ENCODE peak calls at places on chromosomes 3 and 15, in four cellular contexts. N is mammary epithelial cell, G is neural progenitor cell, D is trophoblast cell. K is an unnamed sample.

GRCh38 chr3:158802399-158803023 is 657 bp downstream of the MFSD1 start:
- DNase-seq in G (no peak), D (no peak), N (no peak), K (no peak)

GRCh38 chr3:71005797-71006321 is 577.7 kb downstream of the FOXP1 start:
- DNase-seq in G (no peak), N (no peak), D (no peak), K (no peak)

GRCh38 chr3:171086914-171087313 is 60.4 kb upstream of the SLC2A2 start:
- DNase-seq in D (no peak), G (no peak), N (no peak), K (no peak)

GRCh38 chr3:140056047-140056446 is 121.1 kb downstream of the CLSTN2 start:
- DNase-seq in G (no peak), N (no peak), D (no peak), K (no peak)

GRCh38 chr3:179510496-179510895 is 52.2 kb upstream of the ACTL6A start:
- DNase-seq in N (peak), G (no peak), D (no peak), K (no peak)

GRCh38 chr3:58059349-58060321 is 51.4 kb downstream of the FLNB start:
- DNase-seq in G (no peak), D (peak), N (no peak), K (no peak)

GRCh38 chr15:52013151-52013791 is 5.7 kb upstream of the MAPK6 start:
- DNase-seq in G (no peak), D (no peak), N (peak), K (no peak)

GRCh38 chr15:51775967-51776816 is 24.8 kb downstream of the TMOD2 start:
- DNase-seq in D (peak), N (peak), G (peak), K (peak)

GRCh38 chr3:113249111-113249510 is 37.8 kb downstream of the BOC start:
- DNase-seq in D (no peak), G (no peak), N (peak), K (no peak)

GRCh38 chr3:123941150-123941941 is 19.7 kb downstream of the CCDC14 start:
- DNase-seq in D (no peak), G (no peak), N (no peak), K (no peak)

GRCh38 chr15:82585072-82585471 is 44.8 kb upstream of the RPS17 start:
- DNase-seq in N (peak), D (no peak), G (no peak), K (no peak)

GRCh38 chr3:139715736-139716135 is 38.0 kb upstream of the NMNAT3 start:
- DNase-seq in N (peak), D (no peak), G (no peak), K (no peak)

GRCh38 chr3:194285024-194285858 is 65.9 kb downstream of the CPN2 start:
- DNase-seq in G (no peak), N (peak), D (no peak), K (no peak)

GRCh38 chr3:130820976-130821375 is 72.9 kb upstream of the ATP2C1 start:
- DNase-seq in N (peak), D (peak), G (no peak), K (no peak)

GRCh38 chr3:8984081-8984480 is 20.8 kb upstream of the RAD18 start:
- DNase-seq in D (no peak), N (no peak), G (no peak), K (no peak)

DNA sequence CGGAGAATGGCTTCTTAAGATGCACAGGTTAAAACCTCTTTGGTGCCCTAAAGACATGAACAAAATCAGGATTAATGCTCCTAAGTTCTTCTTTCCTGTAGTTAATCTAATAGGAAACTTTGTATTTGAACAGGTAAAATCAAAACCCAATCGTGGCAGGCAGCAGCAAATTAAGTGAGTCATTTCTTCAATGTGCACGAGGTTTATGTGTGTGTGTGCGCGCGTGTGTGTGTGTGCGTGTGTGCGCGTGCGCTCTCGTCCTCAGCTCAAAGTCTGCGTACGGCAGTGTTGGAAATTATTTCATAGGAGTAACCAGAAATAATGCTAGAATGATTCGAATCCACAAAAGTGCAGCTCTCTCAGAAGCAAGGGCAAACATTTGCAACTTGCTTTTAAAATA is 905 bp downstream of the FAM81A start:
- DNase-seq in D (no peak), N (no peak), G (peak), K (no peak)
- H3K4me3 ChIP-seq in D (no peak), N (no peak), G (no peak), K (no peak)

DNA sequence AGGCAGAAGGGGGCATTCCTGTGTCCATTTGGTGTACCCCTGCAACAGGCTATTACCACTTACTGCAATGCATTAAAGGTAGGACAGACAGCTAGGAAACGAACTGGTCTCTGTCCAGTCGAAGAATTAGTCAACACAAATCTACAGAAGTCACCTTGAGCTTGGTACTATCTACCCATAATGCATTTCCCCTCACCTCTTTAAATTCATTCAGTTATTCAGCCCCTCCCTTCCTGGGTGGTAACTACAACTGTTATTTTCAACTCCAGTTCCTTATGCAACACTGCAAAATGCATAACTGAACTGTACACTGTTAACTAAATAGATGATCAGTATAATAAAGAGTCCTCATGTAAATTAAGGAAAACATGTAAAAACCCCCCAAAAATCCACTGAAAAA is 77.6 kb downstream of the MAGI1 start:
- DNase-seq in G (no peak), N (no peak), D (no peak), K (no peak)
- H2AFZ ChIP-seq in G (no peak), N (no peak), D (no peak), K (no peak)

GRCh38 chr3:187024561-187025226 is 94.4 kb downstream of the ST6GAL1 start:
- DNase-seq in N (no peak), D (no peak), G (no peak), K (no peak)

GRCh38 chr3:187026321-187026678 is 96.0 kb downstream of the ST6GAL1 start:
- DNase-seq in D (no peak), N (no peak), G (no peak), K (no peak)

GRCh38 chr3:187027531-187027936 is 97.2 kb downstream of the ST6GAL1 start:
- DNase-seq in G (no peak), D (no peak), N (no peak), K (no peak)

GRCh38 chr3:187025656-187026320 is 95.5 kb downstream of the ST6GAL1 start:
- DNase-seq in D (no peak), G (no peak), N (no peak), K (no peak)

DNA sequence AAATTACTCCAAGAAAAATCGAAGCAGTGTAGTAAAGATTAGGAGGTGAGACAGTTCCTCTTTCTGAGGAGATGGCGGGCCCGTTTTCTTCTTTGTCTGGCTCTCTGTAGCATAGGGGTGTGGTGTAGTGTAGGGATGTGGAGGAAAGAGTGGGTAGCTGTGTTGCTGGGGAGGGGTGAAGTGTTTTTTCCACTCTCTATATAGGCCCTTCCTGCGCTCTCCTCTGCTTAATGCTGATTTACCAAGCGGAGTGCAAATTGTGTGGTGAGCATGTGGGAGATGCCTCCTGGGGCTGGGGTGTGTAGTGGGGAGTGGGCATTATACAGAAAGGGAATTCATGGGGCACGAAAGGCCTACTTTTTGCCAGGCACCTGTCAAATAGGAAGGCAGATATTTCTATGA is 94.9 kb downstream of the ST6GAL1 start:
- DNase-seq in G (no peak), D (no peak), N (no peak), K (no peak)
- H3K4me3 ChIP-seq in G (no peak), D (no peak), N (no peak), K (no peak)

GRCh38 chr3:129657261-129658046 is 51.0 kb upstream of the PLXND1 start:
- DNase-seq in N (peak), G (no peak), D (no peak), K (no peak)
- H2AFZ ChIP-seq in N (no peak), G (no peak), D (no peak), K (no peak)

DNA sequence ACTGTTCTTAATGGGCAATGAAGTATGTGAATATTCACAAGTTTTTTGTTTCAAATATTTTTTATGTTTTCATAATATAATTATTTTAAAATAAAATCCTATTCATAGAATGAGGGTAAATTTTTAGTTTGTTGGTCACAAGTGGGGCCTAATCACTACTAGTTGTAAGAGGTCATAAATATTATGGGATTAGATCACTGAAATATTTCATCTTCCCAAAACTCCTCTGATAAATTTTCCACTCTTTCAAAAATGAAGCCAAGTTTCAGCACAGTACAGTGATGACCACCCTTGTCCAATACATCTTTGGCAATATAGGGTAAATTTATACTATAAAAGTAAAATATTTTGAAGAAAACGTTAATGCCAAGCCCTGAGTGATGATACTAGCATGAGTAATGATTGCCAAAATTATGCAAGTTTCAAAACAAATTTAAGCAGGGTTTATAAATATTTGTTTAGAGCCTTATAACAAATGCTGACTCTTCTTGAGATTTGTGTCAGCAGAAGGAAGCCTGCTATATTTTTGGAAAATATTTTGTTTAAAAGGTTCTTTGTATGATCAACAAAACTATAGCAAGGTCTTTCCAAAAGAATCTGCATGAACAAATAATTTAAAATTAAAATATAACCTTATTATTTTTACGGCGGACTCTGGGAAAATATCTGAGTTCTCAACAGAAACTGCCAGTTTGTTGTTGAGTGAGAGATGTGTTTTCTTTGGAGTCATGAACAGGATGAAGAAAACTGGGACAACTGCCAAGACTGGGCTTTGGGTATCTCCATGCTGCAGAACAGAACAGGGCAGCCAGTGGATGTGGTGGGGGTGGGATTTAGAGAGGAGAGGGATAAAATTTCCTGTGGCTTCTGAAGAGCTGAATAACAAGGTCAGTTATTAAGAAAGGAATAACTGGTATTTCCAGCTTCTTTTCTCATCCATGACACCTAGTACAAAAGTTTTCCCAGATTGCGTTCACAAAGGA is 17.9 kb upstream of the TM4SF1 start:
- DNase-seq in G (no peak), D (no peak), N (no peak), K (no peak)
- H3K4me3 ChIP-seq in G (no peak), D (no peak), N (no peak), K (no peak)

DNA sequence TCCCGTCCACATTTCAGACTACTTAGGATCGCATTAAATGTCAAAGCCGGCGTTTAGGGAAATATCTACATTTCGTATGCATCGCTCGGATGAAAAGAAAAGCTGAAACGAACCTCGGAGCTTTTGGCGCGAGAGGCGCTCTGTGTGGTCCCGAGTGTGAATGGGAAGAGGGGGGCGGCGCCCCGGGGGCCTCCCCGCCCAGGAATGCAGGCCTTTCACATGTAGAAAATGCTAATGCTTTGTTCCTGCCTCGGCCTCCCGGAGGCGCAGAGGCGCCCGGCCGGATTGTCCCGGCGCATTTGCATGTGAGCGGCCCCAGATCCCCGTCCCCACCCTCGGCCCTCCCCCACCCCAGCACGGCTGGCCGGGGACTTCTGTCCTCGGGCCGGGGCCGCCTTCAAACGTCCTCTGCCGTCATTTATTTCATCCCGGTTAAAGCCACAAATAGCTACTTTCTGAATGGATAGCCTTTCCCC is 37.0 kb upstream of the TRIM71 start:
- DNase-seq in N (no peak), G (peak), D (no peak), K (no peak)
- H2AFZ ChIP-seq in N (peak), G (peak), D (no peak), K (peak)

GRCh38 chr3:53027254-53027844 is 18.5 kb downstream of the SFMBT1 start:
- DNase-seq in G (no peak), N (no peak), D (no peak), K (no peak)
- H3K4me3 ChIP-seq in G (no peak), N (no peak), D (no peak), K (no peak)

GRCh38 chr3:174438501-174439156 is 420.5 kb upstream of the NAALADL2 start:
- DNase-seq in G (peak), N (peak), D (no peak), K (no peak)
- H2AFZ ChIP-seq in G (no peak), N (peak), D (no peak), K (no peak)

DNA sequence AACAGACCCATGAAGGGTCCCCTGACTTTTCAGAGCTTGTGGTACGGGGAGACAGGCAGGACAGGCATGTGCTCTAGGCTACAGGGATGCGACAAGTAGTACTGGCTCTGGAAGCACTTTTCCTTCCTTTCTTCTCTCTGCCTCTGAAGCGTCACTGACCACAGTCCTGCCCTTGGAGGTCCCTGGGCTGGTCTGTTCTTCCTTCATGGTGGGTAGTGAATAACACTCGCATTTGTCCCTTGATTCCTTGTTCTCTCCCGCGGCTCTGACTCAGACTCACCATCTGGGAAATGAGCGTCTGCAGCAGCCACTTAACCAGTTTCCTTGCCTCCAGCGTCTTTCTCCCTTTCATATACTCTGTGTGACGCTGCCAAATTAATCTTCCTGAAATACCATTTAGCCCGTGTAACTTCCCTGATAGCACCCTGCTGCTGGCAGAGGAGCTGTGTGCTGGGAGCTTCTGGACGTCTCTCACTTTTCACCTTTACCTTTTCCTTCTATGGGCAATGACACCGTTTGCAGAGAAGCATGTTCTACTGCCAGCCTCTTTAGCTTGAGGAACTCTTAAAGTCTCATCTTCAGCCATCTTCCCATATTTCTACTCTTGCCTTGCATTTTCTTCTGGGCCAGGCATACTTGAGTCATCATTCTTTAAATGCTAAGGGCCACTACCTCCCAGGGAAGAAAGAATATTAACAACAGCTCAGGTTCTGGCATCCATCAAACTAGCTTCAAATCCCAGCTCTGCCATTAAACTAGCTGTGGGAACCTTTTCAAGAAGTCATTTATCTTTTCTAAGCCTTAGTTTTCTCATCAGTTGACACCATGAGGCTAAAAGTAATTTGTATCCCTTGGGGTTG is 33.6 kb downstream of the TMEM45A start:
- DNase-seq in N (peak), D (peak), G (no peak), K (no peak)
- H3K4me3 ChIP-seq in N (no peak), D (no peak), G (no peak), K (no peak)